ENCODE peak calls at places on chromosomes 5 and 9, in four cellular contexts. V is DND-41, N is GM23338, L is HCT116. O is an unnamed sample.
A peak's percentile ranks its signal among the peaks of the same experiment; 100 is the strongest.

GRCh38 chr5:14908195-14908594 is 36.6 kb upstream of the ANKH start:
- DNase-seq in V (no peak), N (no peak), L (no peak), O (no peak)

GRCh38 chr5:15069407-15069905 is 197.9 kb upstream of the ANKH start:
- DNase-seq in V (no peak), N (no peak), L (no peak), O (peak; percentile 11)

GRCh38 chr9:108691614-108692013 is 164.2 kb downstream of the ACTL7B start:
- DNase-seq in V (no peak), N (no peak), L (peak; percentile 84), O (peak; percentile 66)

GRCh38 chr9:126756876-126757415 is 47.9 kb upstream of the ZBTB43 start:
- DNase-seq in V (no peak), N (no peak), L (no peak), O (no peak)

GRCh38 chr9:30574355-30575151 is 1809.9 kb upstream of the ACO1 start:
- DNase-seq in V (no peak), N (peak; percentile 12), L (no peak), O (no peak)

GRCh38 chr9:101530076-101530711 is 3.5 kb upstream of the RNF20 start:
- DNase-seq in V (peak; percentile 68), N (peak; percentile 89), L (peak; percentile 75), O (peak; percentile 57)

GRCh38 chr9:113599647-113600476 is 136.3 kb downstream of the RGS3 start:
- DNase-seq in V (no peak), N (peak; percentile 68), L (no peak), O (no peak)

GRCh38 chr9:94839398-94839797 is 112.9 kb downstream of the AOPEP start:
- DNase-seq in V (no peak), N (no peak), L (no peak), O (no peak)

GRCh38 chr5:108141676-108142075 is 240.2 kb downstream of the FBXL17 start:
- DNase-seq in V (no peak), N (no peak), L (no peak), O (peak; percentile 43)

GRCh38 chr9:93259490-93260289 is 75.8 kb downstream of the WNK2 start:
- DNase-seq in V (peak; percentile 2), N (no peak), L (no peak), O (no peak)

GRCh38 chr5:54273715-54274114 is 36.7 kb downstream of the ARL15 start:
- DNase-seq in V (no peak), N (peak; percentile 20), L (no peak), O (no peak)

GRCh38 chr9:1047605-1048235 is 2.4 kb upstream of the DMRT2 start:
- DNase-seq in V (no peak), N (peak; percentile 52), L (no peak), O (no peak)

GRCh38 chr9:95080961-95081658 is 236.4 kb downstream of the FANCC start:
- DNase-seq in V (no peak), N (no peak), L (no peak), O (no peak)

GRCh38 chr5:87872986-87873385 is 395.7 kb downstream of the TMEM161B start:
- DNase-seq in V (no peak), N (peak; percentile 11), L (no peak), O (no peak)

GRCh38 chr5:133827830-133828229 is 140.6 kb downstream of the C5orf15 start:
- DNase-seq in V (no peak), N (no peak), L (no peak), O (no peak)

GRCh38 chr9:84597131-84597530 is 72.4 kb upstream of the NTRK2 start:
- DNase-seq in V (peak; percentile 5), N (no peak), L (no peak), O (no peak)

GRCh38 chr9:70868044-70868443 is 253.4 kb downstream of the TRPM3 start:
- DNase-seq in V (no peak), N (no peak), L (no peak), O (no peak)

GRCh38 chr9:3962467-3962866 is 337.4 kb downstream of the GLIS3 start:
- DNase-seq in V (no peak), N (no peak), L (no peak), O (no peak)

GRCh38 chr9:136057236-136058151 is 37.6 kb downstream of the NACC2 start:
- DNase-seq in V (no peak), N (peak; percentile 69), L (no peak), O (no peak)

GRCh38 chr5:58259685-58260152 is 200.2 kb downstream of the PLK2 start:
- DNase-seq in V (no peak), N (peak; percentile 75), L (peak; percentile 10), O (peak; percentile 99)

GRCh38 chr9:132049900-132050299 is 29.8 kb downstream of the MED27 start:
- DNase-seq in V (no peak), N (no peak), L (no peak), O (no peak)

GRCh38 chr5:142982821-142983200 is 212.6 kb downstream of the ARHGAP26 start:
- DNase-seq in V (no peak), N (peak; percentile 41), L (no peak), O (no peak)

GRCh38 chr5:79793304-79793703 is 103.7 kb downstream of the CMYA5 start:
- DNase-seq in V (no peak), N (no peak), L (no peak), O (no peak)

GRCh38 chr5:135517631-135518030 is 18.1 kb downstream of the NEUROG1 start:
- DNase-seq in V (no peak), N (no peak), L (no peak), O (no peak)

GRCh38 chr5:119527346-119527745 is 75.0 kb downstream of the HSD17B4 start:
- DNase-seq in V (no peak), N (no peak), L (no peak), O (peak; percentile 31)

GRCh38 chr9:92467041-92467440 is 15.3 kb downstream of the ASPN start:
- DNase-seq in V (no peak), N (no peak), L (no peak), O (peak; percentile 35)

GRCh38 chr5:34022131-34022705 is 14.4 kb upstream of the AMACR start:
- DNase-seq in V (peak; percentile 81), N (no peak), L (no peak), O (peak; percentile 19)

GRCh38 chr9:100281676-100282387 is 70.9 kb downstream of the TEX10 start:
- DNase-seq in V (no peak), N (no peak), L (no peak), O (no peak)

GRCh38 chr9:1871486-1872181 is 143.5 kb upstream of the SMARCA2 start:
- DNase-seq in V (no peak), N (peak; percentile 77), L (no peak), O (no peak)

GRCh38 chr9:131657456-131657855 is 82.4 kb downstream of the RAPGEF1 start:
- DNase-seq in V (no peak), N (no peak), L (no peak), O (no peak)

GRCh38 chr9:80285325-80285724 is 713.6 kb downstream of the TLE4 start:
- DNase-seq in V (no peak), N (peak; percentile 67), L (no peak), O (peak; percentile 13)
- H2AFZ ChIP-seq in V (no peak overlapping the region), N (peak overlapping the region; percentile 39), L (no peak overlapping the region), O (no peak overlapping the region)

GRCh38 chr9:13446935-13447334 is 167.4 kb upstream of the MPDZ start:
- DNase-seq in V (no peak), N (no peak), L (no peak), O (no peak)

GRCh38 chr9:13448482-13448881 is 169.0 kb upstream of the MPDZ start:
- DNase-seq in V (no peak), N (no peak), L (no peak), O (no peak)

GRCh38 chr9:13446261-13446660 is 166.8 kb upstream of the MPDZ start:
- DNase-seq in V (no peak), N (no peak), L (no peak), O (no peak)

GRCh38 chr9:13445123-13445522 is 165.6 kb upstream of the MPDZ start:
- DNase-seq in V (no peak), N (no peak), L (no peak), O (no peak)

GRCh38 chr9:13447551-13448422 is 168.3 kb upstream of the MPDZ start:
- DNase-seq in V (no peak), N (no peak), L (no peak), O (no peak)
- H2AFZ ChIP-seq in V (no peak overlapping the region), N (no peak overlapping the region), L (no peak overlapping the region), O (no peak overlapping the region)

GRCh38 chr5:159088371-159088770 is 11.3 kb downstream of the EBF1 start:
- DNase-seq in V (no peak), N (no peak), L (no peak), O (no peak)
- H2AFZ ChIP-seq in V (no peak overlapping the region), N (no peak overlapping the region), L (no peak overlapping the region), O (no peak overlapping the region)

DNA sequence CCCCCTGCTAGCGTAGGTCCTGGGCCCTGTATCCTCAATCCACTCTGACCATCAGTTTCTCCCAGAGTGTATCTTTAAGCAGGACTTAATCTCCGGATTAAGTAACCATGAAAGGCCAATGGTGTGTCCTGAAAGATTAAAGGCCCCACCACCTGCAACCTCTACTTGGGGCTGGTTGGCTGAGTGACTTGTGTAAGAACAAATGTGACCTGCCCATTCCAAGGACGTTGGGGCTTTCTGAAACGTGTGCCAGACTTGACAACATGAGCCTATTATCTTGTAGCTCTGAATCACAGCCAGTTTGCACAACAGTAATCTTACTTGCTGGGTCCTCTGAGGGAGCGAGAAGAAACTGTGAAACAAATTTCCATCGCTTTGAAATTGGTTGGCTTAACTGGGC is 3.1 kb upstream of the PRELID2 start:
- DNase-seq in V (no peak), N (no peak), L (no peak), O (no peak)
- H2AFZ ChIP-seq in V (no peak overlapping the region), N (no peak overlapping the region), L (no peak overlapping the region), O (no peak overlapping the region)

GRCh38 chr9:37449877-37450632 is 15.2 kb downstream of the ZBTB5 start:
- DNase-seq in V (no peak), N (no peak), L (no peak), O (no peak)
- H2AFZ ChIP-seq in V (no peak overlapping the region), N (no peak overlapping the region), L (no peak overlapping the region), O (no peak overlapping the region)

GRCh38 chr9:16315720-16316119 is 554.8 kb downstream of the BNC2 start:
- DNase-seq in V (no peak), N (no peak), L (no peak), O (no peak)

GRCh38 chr9:16318516-16319060 is 551.9 kb downstream of the BNC2 start:
- DNase-seq in V (no peak), N (no peak), L (no peak), O (no peak)

GRCh38 chr9:16319646-16320045 is 550.8 kb downstream of the BNC2 start:
- DNase-seq in V (no peak), N (no peak), L (no peak), O (no peak)

GRCh38 chr9:16316406-16316805 is 554.1 kb downstream of the BNC2 start:
- DNase-seq in V (no peak), N (no peak), L (no peak), O (no peak)

GRCh38 chr9:16316911-16317817 is 553.3 kb downstream of the BNC2 start:
- DNase-seq in V (no peak), N (no peak), L (no peak), O (no peak)
- H2AFZ ChIP-seq in V (no peak overlapping the region), N (peak overlapping the region; percentile 28), L (no peak overlapping the region), O (no peak overlapping the region)

GRCh38 chr5:160133071-160133917 is 14.0 kb upstream of the PWWP2A start:
- DNase-seq in V (no peak), N (peak; percentile 86), L (no peak), O (no peak)
- H2AFZ ChIP-seq in V (no peak overlapping the region), N (peak overlapping the region; percentile 58), L (no peak overlapping the region), O (peak overlapping the region; percentile 84)